ENCODE peak calls at places on chromosome 19, in six cellular contexts. J is iPS-NIHi11; A is activated naive CD8-positive, alpha-beta T cell treated with anti-CD3 and anti-CD28 coated beads for 36 hours; S is T-helper 2 cell; I is NCI-H2081; X is HFFc6. W is an unnamed sample.

GRCh38 chr19:51102991-51103390 is 5.2 kb downstream of the CTU1 start:
- DNase-seq in J (no peak), A (no peak), S (no peak), I (no peak), X (no peak), W (no peak)

GRCh38 chr19:46555684-46556083 is 45.4 kb upstream of the CALM3 start:
- DNase-seq in J (no peak), A (no peak), S (no peak), I (no peak), X (no peak), W (no peak)

GRCh38 chr19:51031880-51032225 is 2.9 kb downstream of the KLK12 start:
- DNase-seq in J (no peak), A (no peak), S (no peak), I (no peak), X (no peak), W (no peak)

GRCh38 chr19:16367269-16367683 is 42.6 kb downstream of the KLF2 start:
- DNase-seq in J (no peak), A (peak; percentile 62), S (peak; percentile 60), I (no peak), X (no peak), W (no peak)

GRCh38 chr19:6087074-6087506 is 23.2 kb downstream of the RFX2 start:
- DNase-seq in J (no peak), A (no peak), S (no peak), I (peak; percentile 71), X (no peak), W (no peak)

GRCh38 chr19:31421856-31422255 is 72.6 kb upstream of the TSHZ3 start:
- DNase-seq in J (no peak), A (no peak), S (no peak), I (no peak), X (no peak), W (peak; percentile 26)

GRCh38 chr19:38265213-38265861 is 964 bp downstream of the SPINT2 start:
- DNase-seq in J (no peak), A (no peak), S (no peak), I (peak; percentile 9), X (no peak), W (peak; percentile 61)

GRCh38 chr19:56538761-56539263 is at the start of gene ZFP28:
- DNase-seq in J (peak; percentile 83), A (no peak), S (no peak), I (peak; percentile 80), X (peak; percentile 1), W (peak; percentile 19)

GRCh38 chr19:38816131-38816750 is 3.5 kb upstream of the LGALS4 start:
- DNase-seq in J (no peak), A (no peak), S (no peak), I (no peak), X (no peak), W (peak; percentile 41)

GRCh38 chr19:1591421-1592022 is 1.1 kb downstream of the MBD3 start:
- DNase-seq in J (peak; percentile 52), A (peak; percentile 19), S (no peak), I (peak; percentile 60), X (no peak), W (peak; percentile 77)

GRCh38 chr19:9786342-9786741 is 17.8 kb upstream of the ZNF846 start:
- DNase-seq in J (no peak), A (no peak), S (no peak), I (no peak), X (no peak), W (no peak)

GRCh38 chr19:19217110-19217509 is 5.4 kb downstream of the NCAN start:
- DNase-seq in J (peak; percentile 50), A (no peak), S (no peak), I (peak; percentile 30), X (peak; percentile 44), W (peak; percentile 83)

GRCh38 chr19:43674630-43674982 is 4.6 kb upstream of the PLAUR start:
- DNase-seq in J (no peak), A (no peak), S (no peak), I (no peak), X (no peak), W (no peak)

GRCh38 chr19:12140545-12141404 is 625 bp upstream of the ZNF20 start:
- DNase-seq in J (peak; percentile 81), A (peak; percentile 81), S (peak; percentile 78), I (peak; percentile 86), X (peak; percentile 77), W (peak; percentile 82)

GRCh38 chr19:28428644-28429348 is 784.2 kb downstream of the UQCRFS1 start:
- DNase-seq in J (no peak), A (no peak), S (no peak), I (no peak), X (no peak), W (no peak)

GRCh38 chr19:39064405-39064804 is 19.8 kb upstream of the ACP7 start:
- DNase-seq in J (no peak), A (no peak), S (no peak), I (no peak), X (no peak), W (no peak)

GRCh38 chr19:39148939-39149529 is 23.4 kb downstream of the PAK4 start:
- DNase-seq in J (no peak), A (no peak), S (no peak), I (no peak), X (no peak), W (no peak)

GRCh38 chr19:54959840-54960239 is 6.3 kb upstream of the NLRP2 start:
- DNase-seq in J (no peak), A (no peak), S (no peak), I (no peak), X (no peak), W (no peak)

GRCh38 chr19:35079826-35080225 is 35.8 kb upstream of the FXYD3 start:
- DNase-seq in J (peak; percentile 5), A (no peak), S (no peak), I (no peak), X (no peak), W (peak; percentile 35)

GRCh38 chr19:28697308-28697707 is 515.6 kb downstream of the UQCRFS1 start:
- DNase-seq in J (no peak), A (no peak), S (no peak), I (no peak), X (no peak), W (no peak)

GRCh38 chr19:10553943-10554381 is 10.3 kb downstream of the ATG4D start:
- DNase-seq in J (no peak), A (peak; percentile 80), S (peak; percentile 48), I (no peak), X (no peak), W (peak; percentile 45)

GRCh38 chr19:38815059-38816001 is 2.6 kb upstream of the LGALS4 start:
- DNase-seq in J (peak; percentile 73), A (no peak), S (no peak), I (no peak), X (no peak), W (peak; percentile 83)

GRCh38 chr19:48837586-48838191 is 1.4 kb upstream of the HSD17B14 start:
- DNase-seq in J (no peak), A (no peak), S (no peak), I (no peak), X (no peak), W (peak; percentile 67)

GRCh38 chr19:13557756-13558398 is 51.6 kb upstream of the CACNA1A start:
- DNase-seq in J (peak; percentile 61), A (no peak), S (no peak), I (no peak), X (no peak), W (peak; percentile 53)

GRCh38 chr19:31255863-31256600 is 93.2 kb downstream of the TSHZ3 start:
- DNase-seq in J (no peak), A (no peak), S (no peak), I (no peak), X (no peak), W (no peak)

GRCh38 chr19:33724723-33725060 is 72.0 kb upstream of the KCTD15 start:
- DNase-seq in J (no peak), A (no peak), S (no peak), I (no peak), X (no peak), W (peak; percentile 46)

GRCh38 chr19:13091400-13092161 is 11.1 kb downstream of the LYL1 start:
- DNase-seq in J (peak; percentile 61), A (no peak), S (no peak), I (no peak), X (no peak), W (peak; percentile 86)

GRCh38 chr19:30371157-30371845 is 883 bp upstream of the ZNF536 start:
- DNase-seq in J (no peak), A (no peak), S (no peak), I (no peak), X (no peak), W (no peak)

GRCh38 chr19:33514885-33515485 is 6.6 kb downstream of the PEPD start:
- DNase-seq in J (no peak), A (no peak), S (no peak), I (no peak), X (peak; percentile 21), W (peak; percentile 41)

GRCh38 chr19:30028992-30029343 is 86.9 kb downstream of the URI1 start:
- DNase-seq in J (no peak), A (no peak), S (no peak), I (no peak), X (no peak), W (no peak)

GRCh38 chr19:16232127-16232526 is 34.4 kb downstream of the AP1M1 start:
- DNase-seq in J (no peak), A (no peak), S (no peak), I (no peak), X (no peak), W (peak; percentile 18)

GRCh38 chr19:2381151-2381822 is 21.2 kb downstream of the TMPRSS9 start:
- DNase-seq in J (no peak), A (no peak), S (no peak), I (no peak), X (no peak), W (peak; percentile 43)